ENCODE peak calls at places on chromosome 7, in four cellular contexts. I is HL-60, F is K562, B is GM12878. Q is an unnamed sample.

GRCh38 chr7:112134039-112134438 is 72.2 kb downstream of the DOCK4 start:
- DNase-seq in I (no peak), F (no peak), B (no peak), Q (no peak)

GRCh38 chr7:74083117-74083876 is at the start of gene LIMK1:
- DNase-seq in I (peak; percentile 69), F (peak; percentile 99), B (no peak), Q (peak; percentile 96)

GRCh38 chr7:137874390-137874789 is 27.6 kb upstream of the DGKI start:
- DNase-seq in I (no peak), F (no peak), B (no peak), Q (no peak)

GRCh38 chr7:49060743-49061142 is 136.4 kb downstream of the CDC14C start:
- DNase-seq in I (no peak), F (no peak), B (no peak), Q (no peak)

GRCh38 chr7:70215491-70215890 is 617.2 kb downstream of the AUTS2 start:
- DNase-seq in I (no peak), F (no peak), B (no peak), Q (no peak)

GRCh38 chr7:130365511-130366441 is 14.5 kb upstream of the CPA1 start:
- DNase-seq in I (no peak), F (no peak), B (peak; percentile 51), Q (peak; percentile 80)

GRCh38 chr7:92025260-92025659 is 84.6 kb downstream of the AKAP9 start:
- DNase-seq in I (no peak), F (no peak), B (no peak), Q (no peak)

GRCh38 chr7:47104206-47104549 is 477.7 kb downstream of the TNS3 start:
- DNase-seq in I (no peak), F (no peak), B (no peak), Q (no peak)

GRCh38 chr7:82595176-82595575 is 151.6 kb upstream of the CACNA2D1 start:
- DNase-seq in I (no peak), F (no peak), B (no peak), Q (no peak)

GRCh38 chr7:149599636-149600206 is 102.1 kb upstream of the ZNF746 start:
- DNase-seq in I (peak; percentile 19), F (no peak), B (no peak), Q (peak; percentile 15)

GRCh38 chr7:120402368-120402767 is 129.4 kb downstream of the KCND2 start:
- DNase-seq in I (no peak), F (no peak), B (no peak), Q (no peak)

GRCh38 chr7:92634125-92634710 is 44.0 kb upstream of the FAM133B start:
- DNase-seq in I (no peak), F (no peak), B (no peak), Q (no peak)

GRCh38 chr7:128830231-128831177 is at the start of gene FLNC:
- DNase-seq in I (peak; percentile 43), F (peak; percentile 92), B (no peak), Q (no peak)

GRCh38 chr7:73707045-73707631 is 12.3 kb downstream of the STX1A start:
- DNase-seq in I (peak; percentile 80), F (no peak), B (no peak), Q (no peak)

GRCh38 chr7:72446131-72446530 is 34.0 kb upstream of the CALN1 start:
- DNase-seq in I (no peak), F (no peak), B (no peak), Q (no peak)

GRCh38 chr7:128859232-128860157 is 3.2 kb upstream of the ATP6V1F start:
- DNase-seq in I (no peak), F (no peak), B (no peak), Q (no peak)

GRCh38 chr7:48255046-48255445 is 83.8 kb downstream of the ABCA13 start:
- DNase-seq in I (no peak), F (no peak), B (peak; percentile 7), Q (no peak)

GRCh38 chr7:69018200-69018599 is 580.1 kb upstream of the AUTS2 start:
- DNase-seq in I (no peak), F (no peak), B (no peak), Q (no peak)

GRCh38 chr7:96097802-96098201 is 224.1 kb downstream of the SLC25A13 start:
- DNase-seq in I (no peak), F (no peak), B (no peak), Q (no peak)

GRCh38 chr7:130231792-130232191 is 24.1 kb downstream of the SSMEM1 start:
- DNase-seq in I (no peak), F (no peak), B (no peak), Q (no peak)

GRCh38 chr7:29480456-29480855 is 83.2 kb upstream of the PRR15 start:
- DNase-seq in I (no peak), F (no peak), B (no peak), Q (no peak)

GRCh38 chr7:148708026-148708685 is 9.5 kb downstream of the CUL1 start:
- DNase-seq in I (peak; percentile 70), F (no peak), B (no peak), Q (no peak)

GRCh38 chr7:27200761-27201230 is 905 bp upstream of the HOXA13 start:
- DNase-seq in I (no peak), F (no peak), B (no peak), Q (no peak)

GRCh38 chr7:22676385-22676784 is 50.6 kb upstream of the IL6 start:
- DNase-seq in I (no peak), F (no peak), B (no peak), Q (no peak)

GRCh38 chr7:124881981-124882380 is 47.6 kb downstream of the POT1 start:
- DNase-seq in I (no peak), F (no peak), B (no peak), Q (no peak)

GRCh38 chr7:118085000-118085399 is 99.0 kb upstream of the LSM8 start:
- DNase-seq in I (no peak), F (no peak), B (no peak), Q (no peak)

GRCh38 chr7:3879337-3880054 is 578.4 kb downstream of the SDK1 start:
- DNase-seq in I (no peak), F (no peak), B (no peak), Q (no peak)

GRCh38 chr7:108012499-108013430 is 9.8 kb upstream of the LAMB1 start:
- DNase-seq in I (no peak), F (peak; percentile 74), B (no peak), Q (no peak)

GRCh38 chr7:128168667-128169210 is 72.3 kb upstream of the LEP start:
- DNase-seq in I (no peak), F (peak; percentile 86), B (no peak), Q (no peak)

GRCh38 chr7:101900103-101900502 is 82.7 kb downstream of the CUX1 start:
- DNase-seq in I (no peak), F (no peak), B (no peak), Q (no peak)

GRCh38 chr7:157701395-157701794 is 364.6 kb downstream of the DNAJB6 start:
- DNase-seq in I (no peak), F (no peak), B (no peak), Q (no peak)

GRCh38 chr7:158742065-158742821 is 37.6 kb upstream of the NCAPG2 start:
- DNase-seq in I (no peak), F (no peak), B (no peak), Q (no peak)

DNA sequence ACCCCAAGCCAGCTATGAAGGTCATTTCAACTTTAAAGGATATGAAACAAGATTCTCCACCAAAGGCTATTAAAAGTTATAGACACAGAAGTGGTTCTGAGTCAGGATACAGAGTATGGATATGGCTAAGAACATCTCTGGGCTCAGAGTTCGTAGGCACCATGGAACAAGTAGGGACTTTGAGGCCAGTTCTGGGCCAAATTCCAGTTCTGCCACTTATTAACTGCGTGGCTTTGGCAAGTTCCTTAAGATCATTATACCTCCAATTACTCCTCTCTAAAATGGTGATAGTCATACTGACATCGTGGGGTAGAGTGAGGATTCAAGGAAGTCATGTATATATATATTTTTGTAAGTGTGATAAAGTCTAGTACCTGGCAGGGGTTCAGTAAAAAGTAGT is 105.8 kb upstream of the NFE2L3 start:
- DNase-seq in I (no peak), F (no peak), B (no peak), Q (no peak)
- TF ChIP-seq SPI1 in I (no peak), F (no peak), B (no peak), Q (no peak)

GRCh38 chr7:35035511-35035921 is 1.8 kb downstream of the DPY19L1 start:
- DNase-seq in I (no peak), F (peak; percentile 15), B (no peak), Q (no peak)

GRCh38 chr7:35037211-35037525 is at the start of gene DPY19L1:
- DNase-seq in I (no peak), F (no peak), B (no peak), Q (no peak)

GRCh38 chr7:35037526-35038339 is 448 bp upstream of the DPY19L1 start:
- DNase-seq in I (peak; percentile 85), F (peak; percentile 96), B (no peak), Q (peak; percentile 83)

GRCh38 chr7:35038340-35038738 is 1.1 kb upstream of the DPY19L1 start:
- DNase-seq in I (no peak), F (no peak), B (no peak), Q (no peak)

DNA sequence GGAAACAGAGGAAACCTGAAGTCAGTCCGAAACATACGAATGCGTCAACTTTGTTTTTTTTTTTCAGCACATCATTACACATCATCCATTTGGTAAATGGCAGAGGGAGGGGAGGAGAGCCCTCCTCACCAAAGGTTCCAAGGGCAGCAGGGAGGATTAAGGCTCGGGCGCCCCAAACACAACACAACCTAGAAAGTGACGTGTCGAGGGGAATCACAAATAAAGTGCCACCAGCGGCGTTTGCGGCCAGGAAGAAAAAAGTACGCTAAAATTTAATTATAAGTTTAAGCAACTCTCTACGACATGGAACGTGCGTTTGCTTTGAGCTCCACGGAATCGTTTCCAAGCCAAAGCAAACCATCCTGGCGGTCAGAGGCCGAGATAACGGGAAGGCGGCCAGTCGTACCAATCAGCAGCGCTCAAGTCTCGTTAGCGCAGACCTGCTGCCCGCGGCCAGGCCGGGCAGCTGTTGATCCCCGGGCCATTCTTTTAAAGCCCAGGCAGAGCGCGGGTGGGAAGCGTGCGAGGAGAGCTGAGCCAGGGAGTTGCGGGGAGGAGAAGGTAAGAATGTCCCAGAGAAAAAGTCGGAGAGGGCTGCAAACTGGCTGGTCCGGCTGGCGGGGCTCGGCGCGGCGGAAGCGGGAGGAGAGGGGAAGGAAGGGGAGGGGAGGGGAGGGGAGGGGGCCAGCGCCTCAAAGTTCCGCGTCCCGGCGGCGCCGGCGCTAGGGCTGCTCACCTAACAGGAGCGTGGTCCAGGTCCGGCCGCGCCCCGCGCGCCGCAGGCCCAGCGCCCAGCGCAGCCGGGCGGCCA is 719 bp downstream of the DPY19L1 start:
- DNase-seq in I (peak; percentile 53), F (peak; percentile 29), B (no peak), Q (peak; percentile 14)
- TF ChIP-seq SPI1 in I (no peak), F (no peak), B (no peak), Q (no peak)

GRCh38 chr7:32053204-32053603 is 17.0 kb downstream of the PDE1C start:
- DNase-seq in I (no peak), F (no peak), B (no peak), Q (no peak)
- TF ChIP-seq SPI1 in I (no peak), F (no peak), B (no peak), Q (no peak)

DNA sequence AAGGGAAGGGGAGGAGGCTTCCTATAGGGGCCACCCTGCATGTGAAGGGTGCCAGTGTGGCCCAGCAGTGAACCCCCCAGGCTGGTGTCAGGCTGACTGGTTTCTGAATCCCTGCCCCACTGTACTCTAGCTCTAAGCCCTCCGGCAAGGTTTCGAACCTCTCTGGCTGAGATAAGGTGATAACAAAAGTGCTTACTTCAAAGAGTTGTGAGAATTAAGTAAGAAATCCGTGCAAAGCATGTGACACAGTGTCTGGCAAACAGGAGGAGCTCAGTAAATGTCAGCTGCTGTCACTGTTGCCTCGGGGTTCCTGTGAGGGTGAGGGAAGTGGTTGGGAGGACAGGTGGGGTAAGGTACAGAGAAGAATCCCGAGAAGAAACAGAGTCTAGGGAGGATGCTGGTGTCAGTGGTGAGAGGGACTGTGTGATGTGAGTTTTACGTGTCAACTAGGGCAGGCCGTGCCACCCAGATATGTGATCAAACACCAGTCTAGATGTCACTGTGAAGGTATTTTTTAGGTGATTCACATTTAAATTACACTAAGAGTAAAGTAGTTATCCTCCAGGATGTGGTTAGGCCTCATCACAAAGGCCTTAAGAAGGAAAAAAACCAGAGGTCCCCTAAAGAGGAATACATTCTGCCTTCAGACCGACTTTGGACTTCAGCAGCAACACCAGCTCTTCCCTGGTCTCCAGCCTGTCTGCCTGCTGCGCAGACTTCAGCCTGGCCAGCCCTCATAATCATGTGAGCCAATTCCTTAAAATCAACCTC is 64.4 kb downstream of the BPGM start:
- DNase-seq in I (no peak), F (no peak), B (no peak), Q (no peak)
- TF ChIP-seq SPI1 in I (no peak), F (no peak), B (no peak), Q (no peak)

Q was measured in GM12891.